ENCODE peak calls at places on chromosomes 3 and 15, in six cellular contexts. One of them, this sample, is unnamed.
A peak's percentile ranks its signal among the peaks of the same experiment; 100 is the strongest.

GRCh38 chr3:71949403-71949802 is 164.5 kb upstream of the PROK2 start:
- DNase-seq in tibial artery: no peak
- DNase-seq in AG10803: peak; percentile 33
- DNase-seq in AG08396: no peak
- DNase-seq in activated T-cell treated with anti-CD3 and anti-CD28 coated beads, Interleukin-2, amount 50 U/mL, for 72 hours: no peak
- DNase-seq in NCI-H460: no peak
- DNase-seq in this sample: no peak

GRCh38 chr3:13135251-13135810 is 62.1 kb upstream of the IQSEC1 start:
- DNase-seq in tibial artery: peak; percentile 33
- DNase-seq in AG10803: no peak
- DNase-seq in AG08396: no peak
- DNase-seq in activated T-cell treated with anti-CD3 and anti-CD28 coated beads, Interleukin-2, amount 50 U/mL, for 72 hours: no peak
- DNase-seq in NCI-H460: no peak
- DNase-seq in this sample: peak; percentile 92

GRCh38 chr3:35440826-35441225 is 198.5 kb upstream of the ARPP21 start:
- DNase-seq in tibial artery: no peak
- DNase-seq in AG10803: no peak
- DNase-seq in AG08396: no peak
- DNase-seq in activated T-cell treated with anti-CD3 and anti-CD28 coated beads, Interleukin-2, amount 50 U/mL, for 72 hours: no peak
- DNase-seq in NCI-H460: no peak
- DNase-seq in this sample: no peak

GRCh38 chr3:164179110-164179774 is 899.1 kb downstream of the SI start:
- DNase-seq in tibial artery: no peak
- DNase-seq in AG10803: no peak
- DNase-seq in AG08396: no peak
- DNase-seq in activated T-cell treated with anti-CD3 and anti-CD28 coated beads, Interleukin-2, amount 50 U/mL, for 72 hours: no peak
- DNase-seq in NCI-H460: no peak
- DNase-seq in this sample: no peak

GRCh38 chr15:83854950-83855707 is 201.2 kb downstream of the ADAMTSL3 start:
- DNase-seq in tibial artery: no peak
- DNase-seq in AG10803: no peak
- DNase-seq in AG08396: no peak
- DNase-seq in activated T-cell treated with anti-CD3 and anti-CD28 coated beads, Interleukin-2, amount 50 U/mL, for 72 hours: no peak
- DNase-seq in NCI-H460: no peak
- DNase-seq in this sample: no peak

GRCh38 chr15:89972085-89972484 is 29.0 kb upstream of the ZNF710 start:
- DNase-seq in tibial artery: no peak
- DNase-seq in AG10803: peak; percentile 3
- DNase-seq in AG08396: no peak
- DNase-seq in activated T-cell treated with anti-CD3 and anti-CD28 coated beads, Interleukin-2, amount 50 U/mL, for 72 hours: no peak
- DNase-seq in NCI-H460: no peak
- DNase-seq in this sample: no peak

GRCh38 chr3:191502583-191502982 is 41.6 kb downstream of the PYDC2 start:
- DNase-seq in tibial artery: no peak
- DNase-seq in AG10803: no peak
- DNase-seq in AG08396: no peak
- DNase-seq in activated T-cell treated with anti-CD3 and anti-CD28 coated beads, Interleukin-2, amount 50 U/mL, for 72 hours: no peak
- DNase-seq in NCI-H460: no peak
- DNase-seq in this sample: no peak

GRCh38 chr15:63948971-63949370 is 97.3 kb downstream of the DAPK2 start:
- DNase-seq in tibial artery: no peak
- DNase-seq in AG10803: no peak
- DNase-seq in AG08396: no peak
- DNase-seq in activated T-cell treated with anti-CD3 and anti-CD28 coated beads, Interleukin-2, amount 50 U/mL, for 72 hours: no peak
- DNase-seq in NCI-H460: no peak
- DNase-seq in this sample: no peak

GRCh38 chr3:17810759-17811158 is 68.3 kb upstream of the TBC1D5 start:
- DNase-seq in tibial artery: no peak
- DNase-seq in AG10803: peak; percentile 65
- DNase-seq in AG08396: peak; percentile 43
- DNase-seq in activated T-cell treated with anti-CD3 and anti-CD28 coated beads, Interleukin-2, amount 50 U/mL, for 72 hours: no peak
- DNase-seq in NCI-H460: no peak
- DNase-seq in this sample: no peak

GRCh38 chr3:12286927-12287726 is 1.7 kb upstream of the PPARG start:
- DNase-seq in tibial artery: no peak
- DNase-seq in AG10803: no peak
- DNase-seq in AG08396: no peak
- DNase-seq in activated T-cell treated with anti-CD3 and anti-CD28 coated beads, Interleukin-2, amount 50 U/mL, for 72 hours: peak; percentile 14
- DNase-seq in NCI-H460: no peak
- DNase-seq in this sample: no peak

GRCh38 chr15:82966671-82967071 is 14.2 kb upstream of the HOMER2 start:
- DNase-seq in tibial artery: no peak
- DNase-seq in AG10803: no peak
- DNase-seq in AG08396: no peak
- DNase-seq in activated T-cell treated with anti-CD3 and anti-CD28 coated beads, Interleukin-2, amount 50 U/mL, for 72 hours: peak; percentile 55
- DNase-seq in NCI-H460: no peak
- DNase-seq in this sample: no peak

GRCh38 chr3:64190517-64191515 is 34.5 kb downstream of the PRICKLE2 start:
- DNase-seq in tibial artery: no peak
- DNase-seq in AG10803: peak; percentile 94
- DNase-seq in AG08396: peak; percentile 63
- DNase-seq in activated T-cell treated with anti-CD3 and anti-CD28 coated beads, Interleukin-2, amount 50 U/mL, for 72 hours: no peak
- DNase-seq in NCI-H460: no peak
- DNase-seq in this sample: no peak

GRCh38 chr3:115062412-115062956 is 84.6 kb downstream of the ZBTB20 start:
- DNase-seq in tibial artery: no peak
- DNase-seq in AG10803: peak; percentile 86
- DNase-seq in AG08396: peak; percentile 7
- DNase-seq in activated T-cell treated with anti-CD3 and anti-CD28 coated beads, Interleukin-2, amount 50 U/mL, for 72 hours: no peak
- DNase-seq in NCI-H460: no peak
- DNase-seq in this sample: no peak

GRCh38 chr15:63329567-63330350 is 51.9 kb downstream of the CA12 start:
- DNase-seq in tibial artery: no peak
- DNase-seq in AG10803: no peak
- DNase-seq in AG08396: no peak
- DNase-seq in activated T-cell treated with anti-CD3 and anti-CD28 coated beads, Interleukin-2, amount 50 U/mL, for 72 hours: no peak
- DNase-seq in NCI-H460: no peak
- DNase-seq in this sample: no peak

GRCh38 chr15:66847565-66847991 is 145.5 kb downstream of the SMAD6 start:
- DNase-seq in tibial artery: peak; percentile 62
- DNase-seq in AG10803: no peak
- DNase-seq in AG08396: no peak
- DNase-seq in activated T-cell treated with anti-CD3 and anti-CD28 coated beads, Interleukin-2, amount 50 U/mL, for 72 hours: no peak
- DNase-seq in NCI-H460: no peak
- DNase-seq in this sample: no peak